ENCODE peak calls at places on chromosomes 13 and 19, in six cellular contexts. One of them, this sample, is unnamed.

GRCh38 chr13:104034891-104035290 is 968.7 kb upstream of the SLC10A2 start:
- DNase-seq in endothelial cell: no peak
- DNase-seq in cardiac fibroblast: no peak
- DNase-seq in pancreas: no peak
- DNase-seq in thoracic aorta: no peak
- DNase-seq in heart right ventricle: no peak
- DNase-seq in this sample: no peak

GRCh38 chr19:1510807-1511206 is 2.0 kb downstream of the ADAMTSL5 start:
- DNase-seq in endothelial cell: no peak
- DNase-seq in heart right ventricle: no peak
- DNase-seq in pancreas: no peak
- DNase-seq in thoracic aorta: no peak
- DNase-seq in cardiac fibroblast: no peak
- DNase-seq in this sample: no peak

GRCh38 chr13:80012281-80012680 is 328.6 kb downstream of the SPRY2 start:
- DNase-seq in thoracic aorta: no peak
- DNase-seq in cardiac fibroblast: peak
- DNase-seq in heart right ventricle: no peak
- DNase-seq in endothelial cell: no peak
- DNase-seq in pancreas: no peak
- DNase-seq in this sample: no peak

GRCh38 chr13:114108141-114108761 is 24.2 kb downstream of the RASA3 start:
- DNase-seq in endothelial cell: no peak
- DNase-seq in heart right ventricle: no peak
- DNase-seq in cardiac fibroblast: no peak
- DNase-seq in pancreas: no peak
- DNase-seq in thoracic aorta: no peak
- DNase-seq in this sample: peak

GRCh38 chr13:90906554-90906953 is 440.9 kb upstream of the MIR17HG start:
- DNase-seq in cardiac fibroblast: no peak
- DNase-seq in thoracic aorta: no peak
- DNase-seq in endothelial cell: no peak
- DNase-seq in pancreas: no peak
- DNase-seq in heart right ventricle: no peak
- DNase-seq in this sample: no peak

GRCh38 chr19:50189326-50189725 is 14.1 kb upstream of the MYH14 start:
- DNase-seq in pancreas: no peak
- DNase-seq in heart right ventricle: no peak
- DNase-seq in endothelial cell: no peak
- DNase-seq in thoracic aorta: no peak
- DNase-seq in cardiac fibroblast: no peak
- DNase-seq in this sample: no peak

GRCh38 chr13:108957369-108958012 is 328.1 kb downstream of the MYO16 start:
- DNase-seq in endothelial cell: no peak
- DNase-seq in pancreas: no peak
- DNase-seq in thoracic aorta: no peak
- DNase-seq in cardiac fibroblast: peak
- DNase-seq in heart right ventricle: no peak
- DNase-seq in this sample: no peak

GRCh38 chr13:102721800-102722231 is 27.0 kb upstream of the METTL21C start:
- DNase-seq in cardiac fibroblast: peak
- DNase-seq in endothelial cell: no peak
- DNase-seq in thoracic aorta: no peak
- DNase-seq in pancreas: no peak
- DNase-seq in heart right ventricle: no peak
- DNase-seq in this sample: no peak

GRCh38 chr19:42601811-42602443 is 7.2 kb upstream of the CEACAM8 start:
- DNase-seq in cardiac fibroblast: peak
- DNase-seq in thoracic aorta: no peak
- DNase-seq in endothelial cell: peak
- DNase-seq in heart right ventricle: no peak
- DNase-seq in pancreas: no peak
- DNase-seq in this sample: no peak

GRCh38 chr13:46622013-46622917 is 69.3 kb downstream of the LRCH1 start:
- DNase-seq in cardiac fibroblast: no peak
- DNase-seq in heart right ventricle: no peak
- DNase-seq in endothelial cell: no peak
- DNase-seq in pancreas: no peak
- DNase-seq in thoracic aorta: no peak
- DNase-seq in this sample: no peak

GRCh38 chr19:3407556-3408516 is 41.5 kb downstream of the NFIC start:
- DNase-seq in pancreas: no peak
- DNase-seq in endothelial cell: no peak
- DNase-seq in thoracic aorta: no peak
- DNase-seq in heart right ventricle: peak
- DNase-seq in cardiac fibroblast: no peak
- DNase-seq in this sample: no peak

GRCh38 chr19:28184997-28185396 is 1028.0 kb downstream of the UQCRFS1 start:
- DNase-seq in cardiac fibroblast: peak
- DNase-seq in heart right ventricle: no peak
- DNase-seq in pancreas: no peak
- DNase-seq in thoracic aorta: no peak
- DNase-seq in endothelial cell: no peak
- DNase-seq in this sample: no peak

GRCh38 chr19:343941-344624 is 513 bp downstream of the MIER2 start:
- DNase-seq in thoracic aorta: no peak
- DNase-seq in endothelial cell: peak
- DNase-seq in pancreas: no peak
- DNase-seq in cardiac fibroblast: peak
- DNase-seq in heart right ventricle: no peak
- DNase-seq in this sample: no peak

GRCh38 chr19:1017115-1017905 is 3.6 kb downstream of the TMEM259 start:
- DNase-seq in cardiac fibroblast: no peak
- DNase-seq in thoracic aorta: no peak
- DNase-seq in heart right ventricle: no peak
- DNase-seq in endothelial cell: no peak
- DNase-seq in pancreas: peak
- DNase-seq in this sample: no peak

GRCh38 chr13:71758823-71759222 is 108.2 kb downstream of the DACH1 start:
- DNase-seq in thoracic aorta: no peak
- DNase-seq in heart right ventricle: no peak
- DNase-seq in pancreas: no peak
- DNase-seq in cardiac fibroblast: peak
- DNase-seq in endothelial cell: no peak
- DNase-seq in this sample: no peak

GRCh38 chr13:40666905-40667621 is 622 bp upstream of the FOXO1 start:
- DNase-seq in cardiac fibroblast: no peak
- DNase-seq in pancreas: peak
- DNase-seq in endothelial cell: peak
- DNase-seq in thoracic aorta: no peak
- DNase-seq in heart right ventricle: peak
- DNase-seq in this sample: peak

GRCh38 chr19:10961073-10961762 is 388 bp downstream of the SMARCA4 start:
- DNase-seq in endothelial cell: peak
- DNase-seq in heart right ventricle: no peak
- DNase-seq in thoracic aorta: no peak
- DNase-seq in pancreas: peak
- DNase-seq in cardiac fibroblast: peak
- DNase-seq in this sample: peak

GRCh38 chr13:90793261-90793785 is 554.2 kb upstream of the MIR17HG start:
- DNase-seq in thoracic aorta: no peak
- DNase-seq in endothelial cell: no peak
- DNase-seq in cardiac fibroblast: no peak
- DNase-seq in heart right ventricle: no peak
- DNase-seq in pancreas: no peak
- DNase-seq in this sample: no peak

GRCh38 chr13:46124967-46125933 is 20.4 kb upstream of the CPB2 start:
- DNase-seq in thoracic aorta: no peak
- DNase-seq in endothelial cell: no peak
- DNase-seq in pancreas: no peak
- DNase-seq in cardiac fibroblast: peak
- DNase-seq in heart right ventricle: no peak
- DNase-seq in this sample: no peak

GRCh38 chr19:10173527-10173926 is 21.2 kb downstream of the DNMT1 start:
- DNase-seq in cardiac fibroblast: peak
- DNase-seq in heart right ventricle: no peak
- DNase-seq in pancreas: no peak
- DNase-seq in thoracic aorta: no peak
- DNase-seq in endothelial cell: no peak
- DNase-seq in this sample: no peak

GRCh38 chr13:27079421-27079958 is 92.1 kb downstream of the USP12 start:
- DNase-seq in heart right ventricle: no peak
- DNase-seq in endothelial cell: no peak
- DNase-seq in pancreas: no peak
- DNase-seq in cardiac fibroblast: peak
- DNase-seq in thoracic aorta: no peak
- DNase-seq in this sample: no peak

GRCh38 chr13:36343766-36344165 is 2.4 kb downstream of the SPART start:
- DNase-seq in pancreas: no peak
- DNase-seq in endothelial cell: no peak
- DNase-seq in cardiac fibroblast: no peak
- DNase-seq in heart right ventricle: no peak
- DNase-seq in thoracic aorta: no peak
- DNase-seq in this sample: no peak

GRCh38 chr19:35928507-35928906 is 7.7 kb upstream of the LRFN3 start:
- DNase-seq in cardiac fibroblast: no peak
- DNase-seq in heart right ventricle: no peak
- DNase-seq in thoracic aorta: no peak
- DNase-seq in pancreas: no peak
- DNase-seq in endothelial cell: no peak
- DNase-seq in this sample: no peak

GRCh38 chr19:35932291-35932936 is 3.8 kb upstream of the LRFN3 start:
- DNase-seq in endothelial cell: no peak
- DNase-seq in cardiac fibroblast: no peak
- DNase-seq in heart right ventricle: no peak
- DNase-seq in thoracic aorta: no peak
- DNase-seq in pancreas: no peak
- DNase-seq in this sample: no peak

GRCh38 chr19:35931161-35931873 is 4.9 kb upstream of the LRFN3 start:
- DNase-seq in endothelial cell: peak
- DNase-seq in thoracic aorta: peak
- DNase-seq in pancreas: peak
- DNase-seq in heart right ventricle: peak
- DNase-seq in cardiac fibroblast: peak
- DNase-seq in this sample: peak

GRCh38 chr19:35935911-35936737 is at the start of gene LRFN3:
- DNase-seq in heart right ventricle: peak
- DNase-seq in pancreas: peak
- DNase-seq in cardiac fibroblast: peak
- DNase-seq in thoracic aorta: no peak
- DNase-seq in endothelial cell: peak
- DNase-seq in this sample: peak

GRCh38 chr19:35931874-35932202 is 4.3 kb upstream of the LRFN3 start:
- DNase-seq in heart right ventricle: no peak
- DNase-seq in thoracic aorta: no peak
- DNase-seq in endothelial cell: no peak
- DNase-seq in pancreas: no peak
- DNase-seq in cardiac fibroblast: no peak
- DNase-seq in this sample: no peak
- TF ChIP-seq CTCF in heart right ventricle: peak
- TF ChIP-seq CTCF in thoracic aorta: no peak
- TF ChIP-seq CTCF in endothelial cell: no peak
- TF ChIP-seq CTCF in pancreas: no peak
- TF ChIP-seq CTCF in cardiac fibroblast: no peak
- TF ChIP-seq CTCF in this sample: peak

DNA sequence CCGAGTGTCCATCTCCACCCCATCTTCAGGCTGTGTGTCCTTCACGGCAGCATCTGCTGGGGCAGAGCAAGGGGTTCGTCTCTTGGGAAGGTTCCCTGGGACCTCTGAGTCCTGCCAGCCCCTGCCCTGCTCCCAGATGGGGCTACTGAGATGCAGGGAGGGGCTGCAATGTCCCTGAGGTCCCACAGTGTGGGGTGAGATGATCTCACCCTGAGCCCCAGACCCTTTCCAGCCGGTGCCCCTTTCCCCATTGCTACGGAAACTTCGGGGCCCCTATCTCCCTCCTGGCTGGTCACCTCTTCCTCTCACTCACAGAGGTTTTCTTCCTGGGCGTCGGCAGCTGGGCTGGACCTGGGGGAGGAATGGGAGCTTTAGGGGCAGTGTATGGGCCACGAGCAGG is 5.0 kb downstream of the LILRB2 start:
- DNase-seq in pancreas: no peak
- DNase-seq in endothelial cell: no peak
- DNase-seq in thoracic aorta: no peak
- DNase-seq in heart right ventricle: no peak
- DNase-seq in cardiac fibroblast: no peak
- DNase-seq in this sample: no peak
- TF ChIP-seq CTCF in pancreas: no peak
- TF ChIP-seq CTCF in endothelial cell: no peak
- TF ChIP-seq CTCF in thoracic aorta: no peak
- TF ChIP-seq CTCF in heart right ventricle: no peak
- TF ChIP-seq CTCF in cardiac fibroblast: no peak
- TF ChIP-seq CTCF in this sample: no peak

GRCh38 chr19:8525401-8525684 is 11.4 kb upstream of the ZNF414 start:
- DNase-seq in heart right ventricle: no peak
- DNase-seq in cardiac fibroblast: no peak
- DNase-seq in pancreas: no peak
- DNase-seq in endothelial cell: no peak
- DNase-seq in thoracic aorta: no peak
- DNase-seq in this sample: no peak
- TF ChIP-seq CTCF in heart right ventricle: peak
- TF ChIP-seq CTCF in cardiac fibroblast: no peak
- TF ChIP-seq CTCF in pancreas: no peak
- TF ChIP-seq CTCF in endothelial cell: peak
- TF ChIP-seq CTCF in thoracic aorta: no peak
- TF ChIP-seq CTCF in this sample: no peak

GRCh38 chr19:33440241-33440640 is 66.7 kb downstream of the CEBPG start:
- DNase-seq in endothelial cell: no peak
- DNase-seq in cardiac fibroblast: no peak
- DNase-seq in thoracic aorta: no peak
- DNase-seq in heart right ventricle: no peak
- DNase-seq in pancreas: no peak
- DNase-seq in this sample: peak

GRCh38 chr19:33436360-33437345 is 63.1 kb downstream of the CEBPG start:
- DNase-seq in thoracic aorta: no peak
- DNase-seq in pancreas: no peak
- DNase-seq in cardiac fibroblast: no peak
- DNase-seq in heart right ventricle: no peak
- DNase-seq in endothelial cell: no peak
- DNase-seq in this sample: peak

GRCh38 chr19:33437351-33438015 is 64.0 kb downstream of the CEBPG start:
- DNase-seq in thoracic aorta: no peak
- DNase-seq in endothelial cell: no peak
- DNase-seq in pancreas: no peak
- DNase-seq in heart right ventricle: no peak
- DNase-seq in cardiac fibroblast: no peak
- DNase-seq in this sample: peak

GRCh38 chr19:33438987-33439781 is 65.7 kb downstream of the CEBPG start:
- DNase-seq in endothelial cell: no peak
- DNase-seq in cardiac fibroblast: no peak
- DNase-seq in thoracic aorta: no peak
- DNase-seq in heart right ventricle: no peak
- DNase-seq in pancreas: no peak
- DNase-seq in this sample: peak

DNA sequence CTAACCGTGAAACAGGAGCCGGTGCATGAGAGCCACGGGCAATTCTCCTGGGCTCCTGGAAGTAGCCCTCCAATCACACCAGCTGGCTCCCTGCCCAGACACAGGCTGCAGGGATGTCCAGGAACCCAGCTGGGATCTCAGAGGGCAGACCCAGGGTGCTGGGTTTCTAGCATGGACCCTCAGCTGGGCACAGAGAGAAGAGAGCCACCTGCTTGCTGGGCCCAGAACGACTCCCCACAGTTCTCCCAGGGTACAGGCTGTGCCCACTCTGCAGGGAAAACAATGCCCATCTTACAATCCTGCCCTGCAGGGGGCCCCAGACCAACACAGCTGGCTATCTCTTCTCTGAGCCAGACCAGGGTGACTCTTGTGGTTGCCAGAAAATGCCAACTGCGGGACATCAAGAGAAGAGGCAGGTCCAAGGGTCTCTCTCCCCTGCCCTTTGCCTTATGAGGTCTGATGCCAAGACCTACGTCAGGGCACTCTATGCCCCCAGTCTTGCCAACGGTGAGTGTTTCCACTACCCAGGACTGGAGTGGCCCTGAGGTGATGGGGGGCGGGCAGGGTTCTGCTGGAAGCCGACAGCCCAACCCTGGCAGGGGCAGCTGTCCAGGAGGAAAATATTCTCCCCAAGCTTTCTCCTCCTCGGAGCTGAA is 64.6 kb downstream of the CEBPG start:
- DNase-seq in cardiac fibroblast: no peak
- DNase-seq in heart right ventricle: peak
- DNase-seq in thoracic aorta: no peak
- DNase-seq in endothelial cell: peak
- DNase-seq in pancreas: no peak
- DNase-seq in this sample: peak
- TF ChIP-seq CTCF in cardiac fibroblast: peak
- TF ChIP-seq CTCF in heart right ventricle: peak
- TF ChIP-seq CTCF in thoracic aorta: no peak
- TF ChIP-seq CTCF in endothelial cell: no peak
- TF ChIP-seq CTCF in pancreas: no peak
- TF ChIP-seq CTCF in this sample: no peak